ENCODE peak calls at places on chromosomes 12 and 14, in ten cellular contexts. T is RPMI7951; E is iPS-NIHi11; Y is germinal center; I is type B pancreatic cell; A is DMS153; J is stimulated activated CD4-positive, alpha-beta T cell treated with anti-CD3 and anti-CD28 coated beads, Interleukin-2, amount 100 ng/mL, for 48 hours; N is activated T-cell treated with anti-CD3 and anti-CD28 coated beads, Interleukin-2, amount 50 U/mL, for 1 hour; W is stimulated activated CD8-positive, alpha-beta memory T cell treated with anti-CD3 and anti-CD28 coated beads, Interleukin-4, amount 100 ng/mL, for 1 hour; O is uterus. L is an unnamed sample.

GRCh38 chr12:95976416-95976832 is 19.7 kb downstream of the HAL start:
- DNase-seq in T (peak), E (no peak), Y (no peak), I (no peak), A (no peak), J (no peak), N (no peak), W (no peak), O (no peak), L (peak)

GRCh38 chr12:56029666-56030293 is 8.9 kb downstream of the IKZF4 start:
- DNase-seq in T (peak), E (peak), Y (peak), I (no peak), A (no peak), J (peak), N (no peak), W (no peak), O (peak), L (peak)

GRCh38 chr14:79543966-79544365 is 667.3 kb downstream of the DIO2 start:
- DNase-seq in T (no peak), E (peak), Y (no peak), I (no peak), A (no peak), J (no peak), N (no peak), W (no peak), O (no peak), L (peak)

GRCh38 chr12:69431604-69432222 is 38.5 kb upstream of the FRS2 start:
- DNase-seq in T (no peak), E (no peak), Y (no peak), I (no peak), A (peak), J (no peak), N (no peak), W (no peak), O (no peak), L (no peak)

GRCh38 chr12:111927346-111927745 is 85.3 kb downstream of the MAPKAPK5 start:
- DNase-seq in T (no peak), E (no peak), Y (no peak), I (no peak), A (no peak), J (no peak), N (no peak), W (no peak), O (no peak), L (peak)

GRCh38 chr12:123763093-123763492 is 992 bp downstream of the DNAH10 start:
- DNase-seq in T (no peak), E (peak), Y (no peak), I (no peak), A (peak), J (no peak), N (no peak), W (no peak), O (no peak), L (peak)

GRCh38 chr12:130031571-130032189 is 127.9 kb upstream of the TMEM132D start:
- DNase-seq in T (peak), E (peak), Y (peak), I (peak), A (no peak), J (peak), N (peak), W (peak), O (no peak), L (peak)

GRCh38 chr14:29321646-29322045 is 555.1 kb downstream of the FOXG1 start:
- DNase-seq in T (peak), E (no peak), Y (no peak), I (no peak), A (no peak), J (no peak), N (no peak), W (no peak), O (no peak), L (no peak)

GRCh38 chr12:90102957-90103652 is 394.5 kb upstream of the ATP2B1 start:
- DNase-seq in T (peak), E (peak), Y (peak), I (no peak), A (peak), J (peak), N (no peak), W (no peak), O (no peak), L (peak)

GRCh38 chr12:26369588-26369987 is 174.2 kb downstream of the SSPN start:
- DNase-seq in T (peak), E (peak), Y (no peak), I (no peak), A (no peak), J (no peak), N (no peak), W (no peak), O (no peak), L (peak)

GRCh38 chr12:46364777-46365580 is 7.6 kb downstream of the SLC38A2 start:
- DNase-seq in T (peak), E (no peak), Y (no peak), I (no peak), A (no peak), J (no peak), N (no peak), W (no peak), O (peak), L (no peak)

GRCh38 chr14:71725802-71726638 is 206.2 kb upstream of the RGS6 start:
- DNase-seq in T (peak), E (no peak), Y (no peak), I (no peak), A (no peak), J (no peak), N (no peak), W (no peak), O (no peak), L (peak)

GRCh38 chr12:2986876-2987275 is 27.7 kb downstream of the TEAD4 start:
- DNase-seq in T (no peak), E (no peak), Y (no peak), I (no peak), A (no peak), J (no peak), N (no peak), W (no peak), O (no peak), L (no peak)

GRCh38 chr12:60981473-60981872 is 1278.7 kb upstream of the USP15 start:
- DNase-seq in T (no peak), E (no peak), Y (no peak), I (no peak), A (no peak), J (no peak), N (no peak), W (no peak), O (no peak), L (no peak)

GRCh38 chr12:54989829-54990228 is 5.3 kb upstream of the TESPA1 start:
- DNase-seq in T (no peak), E (no peak), Y (no peak), I (no peak), A (no peak), J (no peak), N (no peak), W (no peak), O (no peak), L (no peak)

GRCh38 chr12:85951823-85952222 is 77.7 kb downstream of the NTS start:
- DNase-seq in T (no peak), E (peak), Y (no peak), I (no peak), A (no peak), J (no peak), N (no peak), W (no peak), O (no peak), L (no peak)

GRCh38 chr14:47300801-47301200 is 374.6 kb downstream of the MDGA2 start:
- DNase-seq in T (no peak), E (no peak), Y (no peak), I (no peak), A (no peak), J (no peak), N (no peak), W (no peak), O (no peak), L (no peak)

GRCh38 chr12:65156366-65156831 is 13.0 kb upstream of the LEMD3 start:
- DNase-seq in T (no peak), E (no peak), Y (peak), I (no peak), A (peak), J (no peak), N (no peak), W (no peak), O (no peak), L (no peak)

GRCh38 chr14:74035556-74035955 is 16.4 kb downstream of the BBOF1 start:
- DNase-seq in T (peak), E (no peak), Y (no peak), I (no peak), A (no peak), J (no peak), N (no peak), W (no peak), O (no peak), L (no peak)

GRCh38 chr14:58772814-58773620 is 135.3 kb downstream of the DACT1 start:
- DNase-seq in T (peak), E (peak), Y (no peak), I (no peak), A (no peak), J (no peak), N (no peak), W (no peak), O (no peak), L (no peak)

GRCh38 chr14:74419086-74419485 is 6.9 kb downstream of the SYNDIG1L start:
- DNase-seq in T (no peak), E (no peak), Y (no peak), I (no peak), A (no peak), J (no peak), N (no peak), W (no peak), O (no peak), L (no peak)

GRCh38 chr14:61266436-61267220 is 14.5 kb downstream of the TMEM30B start:
- DNase-seq in T (no peak), E (no peak), Y (no peak), I (no peak), A (no peak), J (no peak), N (no peak), W (no peak), O (no peak), L (no peak)

GRCh38 chr12:117603316-117604113 is 242.1 kb upstream of the NOS1 start:
- DNase-seq in T (peak), E (peak), Y (no peak), I (no peak), A (no peak), J (no peak), N (no peak), W (no peak), O (no peak), L (no peak)

GRCh38 chr14:77301103-77301502 is 19.6 kb downstream of the POMT2 start:
- DNase-seq in T (peak), E (peak), Y (peak), I (no peak), A (no peak), J (peak), N (peak), W (no peak), O (peak), L (peak)